ENCODE peak calls at places on chromosomes 11 and 22, in seven cellular contexts. S, A, X, R, Z, G and V are unnamed samples.
A peak's percentile ranks its signal among the peaks of the same experiment; 100 is the strongest.

GRCh38 chr11:61274084-61274483 is 21.0 kb downstream of the VWCE start:
- DNase-seq in S (no peak), X (no peak), Z (no peak), G (no peak), A (no peak), R (no peak), V (no peak)

GRCh38 chr11:119470316-119471266 is 47.6 kb upstream of the THY1 start:
- DNase-seq in Z (no peak), R (peak; percentile 81), G (no peak), A (peak; percentile 96), X (peak; percentile 83), S (peak; percentile 97), V (no peak)

GRCh38 chr11:74185695-74186094 is 14.6 kb downstream of the PPME1 start:
- DNase-seq in A (peak; percentile 83), R (peak; percentile 15), X (no peak), G (no peak), S (peak; percentile 70), Z (no peak), V (no peak)

GRCh38 chr11:117868815-117869642 is 7.4 kb downstream of the FXYD6 start:
- DNase-seq in G (no peak), Z (no peak), S (no peak), A (no peak), X (no peak), R (no peak), V (no peak)

GRCh38 chr22:30876221-30876751 is 92.3 kb downstream of the MORC2 start:
- DNase-seq in S (no peak), X (no peak), A (no peak), G (no peak), Z (no peak), R (no peak), V (peak; percentile 35)

GRCh38 chr22:25729595-25729994 is 12.4 kb upstream of the MYO18B start:
- DNase-seq in A (no peak), R (no peak), S (no peak), X (no peak), G (no peak), Z (no peak), V (no peak)

GRCh38 chr11:63768232-63769043 is at the start of gene ZFTA:
- DNase-seq in S (peak; percentile 51), R (peak; percentile 28), Z (peak; percentile 66), G (peak; percentile 83), A (peak; percentile 37), X (peak; percentile 61), V (no peak)

GRCh38 chr11:71933141-71933933 is 4.5 kb downstream of the RNF121 start:
- DNase-seq in A (no peak), X (no peak), G (no peak), Z (no peak), S (no peak), R (no peak), V (no peak)

GRCh38 chr11:44727373-44728084 is 767 bp downstream of the TSPAN18 start:
- DNase-seq in S (peak; percentile 71), R (peak; percentile 17), X (peak; percentile 75), A (peak; percentile 65), Z (peak; percentile 86), G (peak; percentile 92), V (peak; percentile 56)

GRCh38 chr22:26471522-26471921 is 12.1 kb downstream of the HPS4 start:
- DNase-seq in S (peak; percentile 98), G (no peak), R (peak; percentile 99), X (peak; percentile 53), Z (no peak), A (peak; percentile 83), V (no peak)

GRCh38 chr11:106086135-106086534 is 8.7 kb downstream of the AASDHPPT start:
- DNase-seq in X (no peak), S (no peak), Z (no peak), R (no peak), A (no peak), G (no peak), V (no peak)

GRCh38 chr22:49992921-49993648 is 19.5 kb downstream of the IL17REL start:
- DNase-seq in G (peak; percentile 61), Z (peak; percentile 81), S (peak; percentile 23), R (no peak), A (peak; percentile 43), X (peak; percentile 63), V (peak; percentile 62)

GRCh38 chr11:12693485-12694181 is 19.4 kb downstream of the TEAD1 start:
- DNase-seq in A (peak; percentile 99), X (peak; percentile 98), G (peak; percentile 35), R (peak; percentile 99), S (peak; percentile 100), Z (peak; percentile 43), V (no peak)

GRCh38 chr22:50247748-50248147 is 2.9 kb upstream of the TUBGCP6 start:
- DNase-seq in G (peak; percentile 60), R (peak; percentile 64), S (peak; percentile 67), A (peak; percentile 61), X (peak; percentile 75), Z (peak; percentile 68), V (peak; percentile 79)

GRCh38 chr22:41902932-41903421 is 11.9 kb downstream of the SHISA8 start:
- DNase-seq in Z (peak; percentile 90), A (no peak), G (no peak), S (no peak), R (no peak), X (no peak), V (no peak)

GRCh38 chr11:47983464-47984397 is 3.4 kb downstream of the PTPRJ start:
- DNase-seq in G (no peak), R (no peak), A (peak; percentile 73), X (peak; percentile 52), Z (no peak), S (peak; percentile 57), V (no peak)

GRCh38 chr22:19870153-19871022 is 15.7 kb upstream of the GNB1L start:
- DNase-seq in R (no peak), Z (peak; percentile 17), X (no peak), S (no peak), G (no peak), A (no peak), V (no peak)
- TF ChIP-seq CTCF in R (no peak), Z (no peak), X (no peak), S (no peak), G (no peak), A (no peak), V (no peak)

GRCh38 chr22:47040486-47041145 is 278.2 kb downstream of the TBC1D22A start:
- DNase-seq in X (no peak), Z (peak; percentile 10), S (no peak), R (peak; percentile 58), G (no peak), A (no peak), V (no peak)
- TF ChIP-seq CTCF in X (no peak), Z (no peak), S (no peak), R (no peak), G (no peak), A (no peak), V (no peak)

GRCh38 chr22:28741758-28742561 is at the start of the genes CHEK2 and HSCB:
- DNase-seq in G (peak; percentile 93), S (peak; percentile 99), R (peak; percentile 97), A (peak; percentile 99), X (peak; percentile 99), Z (peak; percentile 97), V (peak; percentile 97)
- TF ChIP-seq CTCF in G (no peak), S (no peak), R (peak; percentile 58), A (no peak), X (no peak), Z (peak; percentile 16), V (no peak)

GRCh38 chr11:1854949-1855885 is 2.3 kb downstream of the LSP1 start:
- DNase-seq in R (no peak), X (no peak), A (no peak), G (no peak), Z (no peak), S (no peak), V (no peak)
- TF ChIP-seq CTCF in R (no peak), X (no peak), A (no peak), G (no peak), Z (no peak), S (no peak), V (no peak)

DNA sequence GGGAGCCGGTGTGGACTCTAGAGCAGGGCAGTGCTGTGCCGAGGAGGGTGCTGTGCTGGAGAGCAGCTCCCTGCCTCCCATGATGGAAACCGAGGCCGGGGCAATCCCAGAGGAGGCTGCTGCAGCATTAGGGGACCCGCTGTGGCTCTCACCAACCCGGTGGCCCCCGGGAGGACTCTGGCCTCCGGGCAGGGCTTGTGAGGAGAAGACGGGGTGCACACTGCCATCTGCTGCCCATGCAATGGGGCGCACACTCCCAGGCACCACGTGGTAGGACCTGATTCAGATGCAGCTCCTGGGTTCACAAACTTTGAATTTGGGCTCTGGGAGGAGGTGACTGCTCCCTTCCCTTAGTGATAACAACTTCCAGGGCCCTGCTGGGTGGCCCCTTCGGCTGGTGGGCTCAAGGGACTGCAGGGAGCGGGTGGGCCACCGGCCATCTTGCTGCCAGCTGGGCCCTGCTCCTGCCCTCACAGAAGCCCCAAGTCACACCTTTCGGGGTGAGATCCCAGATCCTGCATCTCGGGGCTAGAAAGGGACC is 93.8 kb upstream of the FGF3 start:
- DNase-seq in A (peak; percentile 20), X (no peak), R (no peak), G (no peak), S (no peak), Z (peak; percentile 29), V (peak; percentile 27)
- TF ChIP-seq CTCF in A (peak; percentile 46), X (peak; percentile 9), R (peak; percentile 76), G (no peak), S (peak; percentile 42), Z (peak; percentile 47), V (no peak)